ENCODE peak calls at places on chromosomes 11 and 22, in ten cellular contexts. S is nephron progenitor cell, K is T-cell, L is pons, U is astrocyte of the spinal cord, M is occipital lobe, F is WTC11, D is ACHN, G is myocyte, B is HCT116. W is an unnamed sample.

GRCh38 chr22:39245130-39246039 is 603 bp upstream of the PDGFB start:
- DNase-seq in S (no peak), K (no peak), L (no peak), U (no peak), M (peak), F (no peak), D (no peak), G (no peak), B (no peak), W (no peak)

GRCh38 chr11:124898711-124899110 is 1.0 kb upstream of the ROBO4 start:
- DNase-seq in S (no peak), K (no peak), L (peak), U (no peak), M (peak), F (no peak), D (no peak), G (peak), B (no peak), W (no peak)

GRCh38 chr11:12719221-12719620 is 45.0 kb downstream of the TEAD1 start:
- DNase-seq in S (no peak), K (no peak), L (no peak), U (peak), M (no peak), F (no peak), D (no peak), G (peak), B (no peak), W (no peak)

GRCh38 chr11:75271730-75272129 is 31.2 kb downstream of the TPBGL start:
- DNase-seq in S (no peak), K (no peak), L (no peak), U (no peak), M (no peak), F (no peak), D (no peak), G (no peak), B (no peak), W (no peak)

GRCh38 chr22:31278643-31279326 is 13.5 kb downstream of the PIK3IP1 start:
- DNase-seq in S (no peak), K (peak), L (no peak), U (no peak), M (no peak), F (no peak), D (no peak), G (no peak), B (no peak), W (no peak)

GRCh38 chr11:76654980-76655379 is 15.6 kb downstream of the LRRC32 start:
- DNase-seq in S (no peak), K (no peak), L (no peak), U (no peak), M (no peak), F (peak), D (no peak), G (no peak), B (no peak), W (no peak)

GRCh38 chr11:42824067-42824466 is 487.7 kb upstream of the API5 start:
- DNase-seq in S (no peak), K (no peak), L (no peak), U (no peak), M (no peak), F (no peak), D (no peak), G (no peak), B (no peak), W (no peak)

GRCh38 chr11:8913961-8914660 is 3.1 kb downstream of the AKIP1 start:
- DNase-seq in S (peak), K (peak), L (peak), U (peak), M (peak), F (peak), D (peak), G (peak), B (no peak), W (no peak)

GRCh38 chr11:12143461-12144258 is 33.3 kb downstream of the MICAL2 start:
- DNase-seq in S (no peak), K (no peak), L (no peak), U (no peak), M (no peak), F (no peak), D (no peak), G (no peak), B (no peak), W (no peak)

GRCh38 chr11:69567951-69568808 is 72.8 kb upstream of the CCND1 start:
- DNase-seq in S (no peak), K (no peak), L (no peak), U (no peak), M (no peak), F (no peak), D (no peak), G (no peak), B (no peak), W (no peak)

GRCh38 chr11:17019231-17019630 is 5.0 kb upstream of the PLEKHA7 start:
- DNase-seq in S (no peak), K (no peak), L (no peak), U (no peak), M (no peak), F (no peak), D (no peak), G (no peak), B (no peak), W (no peak)

GRCh38 chr11:116042125-116042524 is 537.9 kb upstream of the CADM1 start:
- DNase-seq in S (no peak), K (no peak), L (no peak), U (no peak), M (no peak), F (no peak), D (no peak), G (no peak), B (no peak), W (no peak)

GRCh38 chr11:64776875-64777274 is 1.5 kb downstream of the SF1 start:
- DNase-seq in S (no peak), K (no peak), L (no peak), U (no peak), M (no peak), F (no peak), D (no peak), G (no peak), B (no peak), W (no peak)

GRCh38 chr11:31240340-31240904 is 129.1 kb downstream of the DCDC1 start:
- DNase-seq in S (peak), K (no peak), L (peak), U (peak), M (no peak), F (peak), D (peak), G (peak), B (peak), W (peak)

GRCh38 chr22:28594784-28595324 is 84.8 kb downstream of the TTC28 start:
- DNase-seq in S (no peak), K (no peak), L (peak), U (peak), M (no peak), F (no peak), D (peak), G (peak), B (peak), W (peak)

GRCh38 chr11:111336582-111337256 is 38.4 kb downstream of the POU2AF3 start:
- DNase-seq in S (no peak), K (no peak), L (no peak), U (peak), M (no peak), F (no peak), D (no peak), G (no peak), B (no peak), W (no peak)

W was measured in Panc1.